ENCODE peak calls at places on chromosomes 1 and 21, in ten cellular contexts. Y, C, E, D, H, P, L, A, J and N are unnamed samples.

GRCh38 chr21:33205476-33205875 is 24.3 kb upstream of the IFNAR2 start:
- DNase-seq in Y (no peak), C (no peak), E (no peak), D (no peak), H (no peak), P (peak), L (no peak), A (no peak), J (no peak), N (no peak)

GRCh38 chr21:31236528-31236927 is 107.5 kb downstream of the TIAM1 start:
- DNase-seq in Y (no peak), C (no peak), E (peak), D (no peak), H (peak), P (no peak), L (no peak), A (no peak), J (no peak), N (no peak)

GRCh38 chr1:113763651-113764050 is 4.4 kb upstream of the PHTF1 start:
- DNase-seq in Y (no peak), C (no peak), E (no peak), D (no peak), H (no peak), P (no peak), L (no peak), A (no peak), J (no peak), N (no peak)

GRCh38 chr1:100671604-100672003 is 47.9 kb upstream of the VCAM1 start:
- DNase-seq in Y (peak), C (no peak), E (no peak), D (no peak), H (no peak), P (no peak), L (no peak), A (no peak), J (no peak), N (no peak)

GRCh38 chr1:47844556-47844950 is 152.6 kb downstream of the TRABD2B start:
- DNase-seq in Y (no peak), C (no peak), E (no peak), D (no peak), H (no peak), P (no peak), L (no peak), A (no peak), J (no peak), N (no peak)

GRCh38 chr1:20112279-20113000 is 6.9 kb downstream of the PLA2G2D start:
- DNase-seq in Y (no peak), C (no peak), E (no peak), D (no peak), H (peak), P (no peak), L (no peak), A (no peak), J (peak), N (no peak)

GRCh38 chr1:246096356-246096755 is 410.7 kb downstream of the SMYD3 start:
- DNase-seq in Y (no peak), C (no peak), E (no peak), D (no peak), H (no peak), P (no peak), L (no peak), A (no peak), J (no peak), N (no peak)

GRCh38 chr1:7761103-7761502 is 10.0 kb upstream of the VAMP3 start:
- DNase-seq in Y (no peak), C (no peak), E (no peak), D (no peak), H (no peak), P (no peak), L (no peak), A (no peak), J (no peak), N (no peak)

GRCh38 chr1:98981917-98982513 is 22.6 kb downstream of the PLPPR5 start:
- DNase-seq in Y (peak), C (no peak), E (peak), D (no peak), H (peak), P (no peak), L (no peak), A (no peak), J (no peak), N (no peak)

GRCh38 chr21:25535811-25536210 is 71.5 kb downstream of the MRPL39 start:
- DNase-seq in Y (no peak), C (no peak), E (no peak), D (no peak), H (no peak), P (no peak), L (no peak), A (no peak), J (no peak), N (no peak)

GRCh38 chr1:8947127-8947691 is 1.5 kb downstream of the CA6 start:
- DNase-seq in Y (no peak), C (no peak), E (no peak), D (no peak), H (no peak), P (no peak), L (peak), A (no peak), J (no peak), N (no peak)

GRCh38 chr1:200410566-200410878 is 686 bp upstream of the ZNF281 start:
- DNase-seq in Y (no peak), C (no peak), E (no peak), D (peak), H (peak), P (peak), L (peak), A (peak), J (no peak), N (no peak)

GRCh38 chr1:26539722-26540121 is 10.2 kb downstream of the RPS6KA1 start:
- DNase-seq in Y (peak), C (no peak), E (no peak), D (no peak), H (no peak), P (no peak), L (no peak), A (no peak), J (no peak), N (no peak)

GRCh38 chr1:159913451-159914192 is 11.7 kb downstream of the TAGLN2 start:
- DNase-seq in Y (no peak), C (no peak), E (no peak), D (peak), H (no peak), P (no peak), L (no peak), A (no peak), J (no peak), N (no peak)